ENCODE peak calls at places on chromosome 5, in five cellular contexts. One of them, this sample, is unnamed.
A peak's percentile ranks its signal among the peaks of the same experiment; 100 is the strongest.

GRCh38 chr5:159146839-159147238 is 47.1 kb upstream of the EBF1 start:
- DNase-seq in prostate gland: no peak
- DNase-seq in breast epithelium: no peak
- DNase-seq in lower leg skin: no peak
- DNase-seq in progenitor cell of endocrine pancreas: no peak
- DNase-seq in this sample: no peak

GRCh38 chr5:74935752-74936091 is 69.5 kb upstream of the FAM169A start:
- DNase-seq in prostate gland: no peak
- DNase-seq in breast epithelium: no peak
- DNase-seq in lower leg skin: no peak
- DNase-seq in progenitor cell of endocrine pancreas: no peak
- DNase-seq in this sample: no peak

GRCh38 chr5:14105717-14106435 is 37.3 kb upstream of the TRIO start:
- DNase-seq in prostate gland: no peak
- DNase-seq in breast epithelium: no peak
- DNase-seq in lower leg skin: no peak
- DNase-seq in progenitor cell of endocrine pancreas: no peak
- DNase-seq in this sample: peak; percentile 70

GRCh38 chr5:44881266-44881665 is 72.5 kb downstream of the MRPS30 start:
- DNase-seq in prostate gland: no peak
- DNase-seq in breast epithelium: no peak
- DNase-seq in lower leg skin: no peak
- DNase-seq in progenitor cell of endocrine pancreas: no peak
- DNase-seq in this sample: peak; percentile 9

GRCh38 chr5:27377626-27378025 is 339.2 kb upstream of the CDH9 start:
- DNase-seq in prostate gland: no peak
- DNase-seq in breast epithelium: no peak
- DNase-seq in lower leg skin: no peak
- DNase-seq in progenitor cell of endocrine pancreas: no peak
- DNase-seq in this sample: no peak

GRCh38 chr5:74434124-74434899 is 206.2 kb downstream of the ENC1 start:
- DNase-seq in prostate gland: no peak
- DNase-seq in breast epithelium: no peak
- DNase-seq in lower leg skin: no peak
- DNase-seq in progenitor cell of endocrine pancreas: no peak
- DNase-seq in this sample: no peak

GRCh38 chr5:179974946-179975712 is 67.4 kb upstream of the TBC1D9B start:
- DNase-seq in prostate gland: no peak
- DNase-seq in breast epithelium: no peak
- DNase-seq in lower leg skin: no peak
- DNase-seq in progenitor cell of endocrine pancreas: no peak
- DNase-seq in this sample: peak; percentile 64

GRCh38 chr5:67206381-67207328 is 10.1 kb upstream of the CD180 start:
- DNase-seq in prostate gland: peak; percentile 41
- DNase-seq in breast epithelium: peak; percentile 54
- DNase-seq in lower leg skin: no peak
- DNase-seq in progenitor cell of endocrine pancreas: no peak
- DNase-seq in this sample: peak; percentile 86

GRCh38 chr5:179153341-179153901 is 93.2 kb downstream of the ZNF354C start:
- DNase-seq in prostate gland: no peak
- DNase-seq in breast epithelium: no peak
- DNase-seq in lower leg skin: no peak
- DNase-seq in progenitor cell of endocrine pancreas: no peak
- DNase-seq in this sample: no peak

GRCh38 chr5:122864400-122864799 is 19.0 kb downstream of the SNX24 start:
- DNase-seq in prostate gland: no peak
- DNase-seq in breast epithelium: no peak
- DNase-seq in lower leg skin: no peak
- DNase-seq in progenitor cell of endocrine pancreas: no peak
- DNase-seq in this sample: no peak

GRCh38 chr5:53262348-53262970 is 152.9 kb upstream of the MOCS2 start:
- DNase-seq in prostate gland: no peak
- DNase-seq in breast epithelium: no peak
- DNase-seq in lower leg skin: no peak
- DNase-seq in progenitor cell of endocrine pancreas: no peak
- DNase-seq in this sample: peak; percentile 55

GRCh38 chr5:18314192-18314778 is 680.0 kb downstream of the TAF11L14 start:
- DNase-seq in prostate gland: no peak
- DNase-seq in breast epithelium: no peak
- DNase-seq in lower leg skin: no peak
- DNase-seq in progenitor cell of endocrine pancreas: no peak
- DNase-seq in this sample: peak; percentile 1

GRCh38 chr5:125043781-125044391 is 297.4 kb upstream of the ZNF608 start:
- DNase-seq in prostate gland: peak; percentile 66
- DNase-seq in breast epithelium: peak; percentile 80
- DNase-seq in lower leg skin: peak; percentile 35
- DNase-seq in progenitor cell of endocrine pancreas: no peak
- DNase-seq in this sample: peak; percentile 56

GRCh38 chr5:55557123-55557522 is 22.4 kb upstream of the PLPP1 start:
- DNase-seq in prostate gland: no peak
- DNase-seq in breast epithelium: no peak
- DNase-seq in lower leg skin: no peak
- DNase-seq in progenitor cell of endocrine pancreas: no peak
- DNase-seq in this sample: no peak

GRCh38 chr5:96758621-96759020 is 49.1 kb downstream of the ERAP1 start:
- DNase-seq in prostate gland: no peak
- DNase-seq in breast epithelium: no peak
- DNase-seq in lower leg skin: no peak
- DNase-seq in progenitor cell of endocrine pancreas: no peak
- DNase-seq in this sample: no peak

GRCh38 chr5:179343902-179344300 is 1.4 kb downstream of the ADAMTS2 start:
- DNase-seq in prostate gland: no peak
- DNase-seq in breast epithelium: no peak
- DNase-seq in lower leg skin: no peak
- DNase-seq in progenitor cell of endocrine pancreas: peak; percentile 64
- DNase-seq in this sample: no peak

GRCh38 chr5:95530441-95530840 is 24.3 kb downstream of the SKIC3 start:
- DNase-seq in prostate gland: no peak
- DNase-seq in breast epithelium: no peak
- DNase-seq in lower leg skin: no peak
- DNase-seq in progenitor cell of endocrine pancreas: no peak
- DNase-seq in this sample: no peak

GRCh38 chr5:27191786-27192505 is 153.6 kb upstream of the CDH9 start:
- DNase-seq in prostate gland: no peak
- DNase-seq in breast epithelium: no peak
- DNase-seq in lower leg skin: no peak
- DNase-seq in progenitor cell of endocrine pancreas: no peak
- DNase-seq in this sample: no peak

GRCh38 chr5:151037561-151038291 is 17.3 kb downstream of the GPX3 start:
- DNase-seq in prostate gland: no peak
- DNase-seq in breast epithelium: no peak
- DNase-seq in lower leg skin: peak; percentile 70
- DNase-seq in progenitor cell of endocrine pancreas: no peak
- DNase-seq in this sample: no peak

GRCh38 chr5:56305551-56305950 is 72.4 kb upstream of the ANKRD55 start:
- DNase-seq in prostate gland: no peak
- DNase-seq in breast epithelium: no peak
- DNase-seq in lower leg skin: no peak
- DNase-seq in progenitor cell of endocrine pancreas: no peak
- DNase-seq in this sample: no peak

GRCh38 chr5:79287380-79287779 is 51.4 kb downstream of the JMY start:
- DNase-seq in prostate gland: no peak
- DNase-seq in breast epithelium: no peak
- DNase-seq in lower leg skin: no peak
- DNase-seq in progenitor cell of endocrine pancreas: no peak
- DNase-seq in this sample: no peak

GRCh38 chr5:178114325-178115135 is 1.2 kb downstream of the N4BP3 start:
- DNase-seq in prostate gland: no peak
- DNase-seq in breast epithelium: no peak
- DNase-seq in lower leg skin: no peak
- DNase-seq in progenitor cell of endocrine pancreas: no peak
- DNase-seq in this sample: peak; percentile 37

GRCh38 chr5:178486305-178486704 is 103.9 kb downstream of the COL23A1 start:
- DNase-seq in prostate gland: no peak
- DNase-seq in breast epithelium: no peak
- DNase-seq in lower leg skin: no peak
- DNase-seq in progenitor cell of endocrine pancreas: no peak
- DNase-seq in this sample: no peak

GRCh38 chr5:143014017-143014651 is 244.0 kb downstream of the ARHGAP26 start:
- DNase-seq in prostate gland: no peak
- DNase-seq in breast epithelium: peak; percentile 55
- DNase-seq in lower leg skin: no peak
- DNase-seq in progenitor cell of endocrine pancreas: no peak
- DNase-seq in this sample: peak; percentile 42

GRCh38 chr5:145470382-145470979 is 364.7 kb downstream of the PRELID2 start:
- DNase-seq in prostate gland: no peak
- DNase-seq in breast epithelium: no peak
- DNase-seq in lower leg skin: no peak
- DNase-seq in progenitor cell of endocrine pancreas: no peak
- DNase-seq in this sample: no peak

GRCh38 chr5:178542455-178542854 is 47.7 kb downstream of the COL23A1 start:
- DNase-seq in prostate gland: no peak
- DNase-seq in breast epithelium: no peak
- DNase-seq in lower leg skin: no peak
- DNase-seq in progenitor cell of endocrine pancreas: no peak
- DNase-seq in this sample: no peak

GRCh38 chr5:131496400-131496713 is 138.7 kb downstream of the RAPGEF6 start:
- DNase-seq in prostate gland: no peak
- DNase-seq in breast epithelium: no peak
- DNase-seq in lower leg skin: no peak
- DNase-seq in progenitor cell of endocrine pancreas: no peak
- DNase-seq in this sample: no peak
- TF ChIP-seq CTCF in prostate gland: no peak
- TF ChIP-seq CTCF in breast epithelium: no peak
- TF ChIP-seq CTCF in lower leg skin: no peak
- TF ChIP-seq CTCF in progenitor cell of endocrine pancreas: no peak
- TF ChIP-seq CTCF in this sample: no peak

DNA sequence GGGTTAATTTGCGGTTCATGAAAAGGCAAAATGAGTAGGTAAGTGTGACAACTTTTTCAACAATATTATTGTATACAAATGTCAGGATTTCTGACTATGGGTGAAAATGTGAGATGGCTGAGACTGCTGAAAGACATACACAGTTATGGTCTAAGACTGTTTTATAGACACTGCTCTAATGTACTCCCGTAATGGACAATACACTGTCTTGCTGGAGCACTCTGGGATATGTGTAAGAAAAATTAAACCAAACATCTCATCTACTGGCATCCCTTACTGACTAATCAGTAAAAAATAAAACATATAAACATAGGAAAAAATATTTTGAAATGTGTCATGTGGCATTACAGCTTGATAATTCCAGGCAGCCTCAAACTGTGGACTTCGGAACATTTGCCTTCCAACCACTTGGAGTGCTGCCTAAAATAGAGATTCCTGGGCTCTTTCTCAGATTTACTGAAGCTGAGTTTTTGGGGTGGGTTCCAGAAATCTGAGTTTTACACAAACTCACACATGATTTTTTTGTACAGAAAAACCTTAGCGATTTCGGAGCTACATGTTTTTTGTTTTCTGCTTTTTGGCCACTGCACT is 233.9 kb upstream of the TBCA start:
- DNase-seq in prostate gland: no peak
- DNase-seq in breast epithelium: no peak
- DNase-seq in lower leg skin: no peak
- DNase-seq in progenitor cell of endocrine pancreas: no peak
- DNase-seq in this sample: no peak
- TF ChIP-seq CTCF in prostate gland: no peak
- TF ChIP-seq CTCF in breast epithelium: no peak
- TF ChIP-seq CTCF in lower leg skin: no peak
- TF ChIP-seq CTCF in progenitor cell of endocrine pancreas: no peak
- TF ChIP-seq CTCF in this sample: no peak

GRCh38 chr5:153476767-153477166 is 13.7 kb upstream of the GRIA1 start:
- DNase-seq in prostate gland: no peak
- DNase-seq in breast epithelium: no peak
- DNase-seq in lower leg skin: no peak
- DNase-seq in progenitor cell of endocrine pancreas: no peak
- DNase-seq in this sample: no peak
- TF ChIP-seq CTCF in prostate gland: no peak
- TF ChIP-seq CTCF in breast epithelium: no peak
- TF ChIP-seq CTCF in lower leg skin: no peak
- TF ChIP-seq CTCF in progenitor cell of endocrine pancreas: no peak
- TF ChIP-seq CTCF in this sample: no peak

DNA sequence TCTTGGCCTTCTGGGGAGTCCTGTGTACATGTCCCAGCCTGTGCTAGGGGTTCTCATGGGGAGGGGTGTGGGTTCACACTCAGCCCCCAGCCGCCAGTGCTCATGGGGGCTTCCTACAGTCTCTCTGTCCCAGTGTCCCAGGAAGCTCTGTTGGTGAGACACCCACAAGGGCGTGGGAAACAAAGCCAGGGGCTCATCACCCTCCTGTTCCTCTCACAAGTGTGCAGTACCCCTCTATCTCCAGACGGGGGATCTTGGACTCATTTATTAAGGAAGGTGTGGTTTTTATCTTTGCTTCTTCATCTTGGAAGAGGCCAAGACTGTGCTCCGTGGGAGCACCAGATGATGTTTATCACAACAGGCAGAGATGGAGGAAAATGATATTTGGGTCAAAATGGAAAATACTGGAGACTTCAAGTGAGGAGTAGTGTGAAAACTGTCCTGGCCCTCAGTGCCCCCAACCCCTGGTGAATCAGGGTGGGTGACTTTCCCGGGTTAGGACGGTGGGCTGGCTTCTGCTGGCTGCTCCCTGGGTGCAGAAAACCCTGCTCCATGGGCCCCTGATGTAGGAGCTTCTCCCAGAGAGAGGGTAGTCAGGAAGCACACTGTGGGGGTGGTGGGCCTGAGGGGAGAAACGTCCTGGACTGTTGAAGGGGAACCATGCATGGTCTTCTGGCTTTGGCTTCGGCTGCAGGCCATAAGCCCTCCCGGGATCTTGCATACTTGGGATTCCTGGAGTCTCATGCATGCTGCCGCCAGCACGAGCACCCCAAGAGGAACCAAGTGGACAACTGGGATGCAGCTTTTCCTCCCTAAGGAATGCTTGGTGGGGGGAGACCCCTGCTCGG is 15.3 kb downstream of the TMEM171 start:
- DNase-seq in prostate gland: no peak
- DNase-seq in breast epithelium: no peak
- DNase-seq in lower leg skin: no peak
- DNase-seq in progenitor cell of endocrine pancreas: no peak
- DNase-seq in this sample: no peak
- TF ChIP-seq CTCF in prostate gland: no peak
- TF ChIP-seq CTCF in breast epithelium: no peak
- TF ChIP-seq CTCF in lower leg skin: no peak
- TF ChIP-seq CTCF in progenitor cell of endocrine pancreas: peak; percentile 41
- TF ChIP-seq CTCF in this sample: peak; percentile 13

GRCh38 chr5:10741661-10742060 is 19.4 kb downstream of the DAP start:
- DNase-seq in prostate gland: no peak
- DNase-seq in breast epithelium: no peak
- DNase-seq in lower leg skin: no peak
- DNase-seq in progenitor cell of endocrine pancreas: no peak
- DNase-seq in this sample: no peak
- TF ChIP-seq CTCF in prostate gland: no peak
- TF ChIP-seq CTCF in breast epithelium: no peak
- TF ChIP-seq CTCF in lower leg skin: no peak
- TF ChIP-seq CTCF in progenitor cell of endocrine pancreas: no peak
- TF ChIP-seq CTCF in this sample: no peak

GRCh38 chr5:149960272-149961185 is at the start of gene SLC26A2:
- DNase-seq in prostate gland: peak; percentile 99
- DNase-seq in breast epithelium: peak; percentile 94
- DNase-seq in lower leg skin: peak; percentile 97
- DNase-seq in progenitor cell of endocrine pancreas: peak; percentile 92
- DNase-seq in this sample: peak; percentile 99
- TF ChIP-seq CTCF in prostate gland: no peak
- TF ChIP-seq CTCF in breast epithelium: peak; percentile 9
- TF ChIP-seq CTCF in lower leg skin: no peak
- TF ChIP-seq CTCF in progenitor cell of endocrine pancreas: no peak
- TF ChIP-seq CTCF in this sample: no peak

GRCh38 chr5:90529939-90530677 is 724 bp upstream of the LYSMD3 start:
- DNase-seq in prostate gland: peak; percentile 60
- DNase-seq in breast epithelium: peak; percentile 60
- DNase-seq in lower leg skin: peak; percentile 63
- DNase-seq in progenitor cell of endocrine pancreas: peak; percentile 46
- DNase-seq in this sample: peak; percentile 78
- TF ChIP-seq CTCF in prostate gland: peak; percentile 48
- TF ChIP-seq CTCF in breast epithelium: peak; percentile 50
- TF ChIP-seq CTCF in lower leg skin: no peak
- TF ChIP-seq CTCF in progenitor cell of endocrine pancreas: peak; percentile 72
- TF ChIP-seq CTCF in this sample: peak; percentile 68

GRCh38 chr5:114308017-114308416 is 53.9 kb upstream of the KCNN2 start:
- DNase-seq in prostate gland: no peak
- DNase-seq in breast epithelium: no peak
- DNase-seq in lower leg skin: no peak
- DNase-seq in progenitor cell of endocrine pancreas: no peak
- DNase-seq in this sample: no peak
- TF ChIP-seq CTCF in prostate gland: no peak
- TF ChIP-seq CTCF in breast epithelium: no peak
- TF ChIP-seq CTCF in lower leg skin: no peak
- TF ChIP-seq CTCF in progenitor cell of endocrine pancreas: no peak
- TF ChIP-seq CTCF in this sample: no peak

This sample was measured in Calu3.